ENCODE peak calls at places on chromosomes 6 and 20, in ten cellular contexts. G is endothelial cell of umbilical vein, N is neuronal stem cell, Q is H9, L is HCT116, K is mesendoderm, X is GM23248, J is IMR-90, U is H1, P is hepatocyte. Y is an unnamed sample.

GRCh38 chr6:43257746-43258145 is 14.5 kb downstream of the TTBK1 start:
- DNase-seq in G (no peak), K (no peak), J (no peak), P (no peak), X (no peak), L (no peak), N (no peak), U (no peak), Q (peak), Y (no peak)

GRCh38 chr6:110181131-110182027 is 1.2 kb downstream of the CDC40 start:
- DNase-seq in P (peak), J (peak), Q (no peak), G (peak), N (no peak), L (no peak), K (no peak), U (no peak), X (peak), Y (no peak)

GRCh38 chr6:63527658-63528514 is 44.4 kb upstream of the LOC128125822 start:
- DNase-seq in L (peak), J (peak), P (peak), K (peak), G (peak), U (no peak), X (peak), Q (no peak), N (no peak), Y (peak)

GRCh38 chr20:36144336-36144735 is 10.2 kb upstream of the EPB41L1 start:
- DNase-seq in G (peak), X (no peak), Q (no peak), J (no peak), P (no peak), N (no peak), L (no peak), K (no peak), U (no peak), Y (peak)

GRCh38 chr20:31638317-31638716 is 605 bp downstream of the COX4I2 start:
- DNase-seq in L (no peak), J (no peak), P (no peak), N (no peak), Q (no peak), K (no peak), G (no peak), X (no peak), U (no peak), Y (no peak)

GRCh38 chr6:163341671-163342070 is 72.8 kb upstream of the QKI start:
- DNase-seq in N (no peak), Q (no peak), U (no peak), P (no peak), L (no peak), J (no peak), K (peak), G (no peak), X (no peak), Y (no peak)

GRCh38 chr20:52242237-52243230 is 51.0 kb upstream of the ZFP64 start:
- DNase-seq in L (no peak), P (peak), J (peak), G (peak), K (peak), X (peak), Q (no peak), N (no peak), U (no peak), Y (peak)

GRCh38 chr20:3674995-3675900 is 6.6 kb downstream of the ADAM33 start:
- DNase-seq in N (no peak), Q (no peak), J (no peak), U (no peak), K (no peak), G (no peak), P (no peak), X (no peak), L (no peak), Y (no peak)

GRCh38 chr6:122393339-122393896 is 6.0 kb upstream of the HSF2 start:
- DNase-seq in K (peak), X (peak), P (no peak), Q (no peak), U (no peak), G (no peak), N (no peak), J (no peak), L (no peak), Y (no peak)

GRCh38 chr6:36028887-36029324 is 1.3 kb downstream of the MAPK14 start:
- DNase-seq in J (peak), X (peak), K (peak), U (no peak), G (peak), Q (no peak), P (peak), N (peak), L (no peak), Y (peak)

GRCh38 chr6:141587482-141588266 is 545.1 kb upstream of the GJE1 start:
- DNase-seq in Q (no peak), U (no peak), G (no peak), J (peak), L (no peak), N (no peak), K (peak), P (no peak), X (peak), Y (no peak)

GRCh38 chr6:115680621-115681020 is 380.1 kb downstream of the FRK start:
- DNase-seq in K (no peak), G (no peak), U (no peak), Q (no peak), X (no peak), L (no peak), N (no peak), P (no peak), J (no peak), Y (no peak)

GRCh38 chr6:32825966-32826365 is 9.2 kb upstream of the HLA-DOB start:
- DNase-seq in L (no peak), K (peak), N (no peak), G (peak), Q (no peak), X (peak), U (no peak), P (no peak), J (peak), Y (peak)

GRCh38 chr6:169678342-169678741 is 23.5 kb downstream of the WDR27 start:
- DNase-seq in P (no peak), Q (no peak), X (no peak), G (no peak), U (no peak), J (no peak), N (no peak), K (no peak), L (no peak), Y (no peak)

GRCh38 chr6:122339661-122340060 is 59.8 kb upstream of the HSF2 start:
- DNase-seq in J (no peak), L (no peak), Q (no peak), X (no peak), U (no peak), G (no peak), P (no peak), N (no peak), K (no peak), Y (no peak)

GRCh38 chr20:16106191-16106849 is 466.9 kb downstream of the KIF16B start:
- DNase-seq in L (no peak), N (no peak), K (no peak), G (no peak), X (no peak), J (no peak), U (no peak), P (no peak), Q (no peak), Y (no peak)

GRCh38 chr6:132445201-132445951 is 44.1 kb upstream of the MOXD1 start:
- DNase-seq in X (peak), Q (no peak), K (peak), L (no peak), U (no peak), P (no peak), G (no peak), N (no peak), J (peak), Y (peak)

GRCh38 chr6:166757226-166758135 is 130.4 kb upstream of the RPS6KA2 start:
- DNase-seq in Q (no peak), N (no peak), U (no peak), G (no peak), X (peak), P (peak), K (peak), J (peak), L (no peak), Y (no peak)

GRCh38 chr20:38564680-38565079 is 16.3 kb upstream of the ADIG start:
- DNase-seq in Q (no peak), J (no peak), K (no peak), U (no peak), X (no peak), N (no peak), L (no peak), P (no peak), G (no peak), Y (no peak)

GRCh38 chr20:38573381-38573780 is 7.6 kb upstream of the ADIG start:
- DNase-seq in X (no peak), U (no peak), K (no peak), Q (no peak), L (no peak), N (no peak), G (no peak), P (no peak), J (no peak), Y (no peak)

GRCh38 chr20:38566199-38566598 is 14.8 kb upstream of the ADIG start:
- DNase-seq in L (no peak), X (no peak), J (no peak), Q (no peak), U (no peak), P (no peak), N (no peak), K (no peak), G (no peak), Y (no peak)

GRCh38 chr20:38569747-38570519 is 11.1 kb upstream of the ADIG start:
- DNase-seq in X (no peak), P (no peak), U (no peak), J (no peak), G (no peak), N (no peak), L (no peak), Q (no peak), K (no peak), Y (no peak)
- H3K4me2 ChIP-seq in X (no peak), P (no peak), U (no peak), J (no peak), G (no peak), N (no peak), L (no peak), Q (no peak), K (no peak), Y (no peak)

GRCh38 chr6:15551262-15551661 is 111.6 kb downstream of the DTNBP1 start:
- DNase-seq in J (no peak), X (no peak), N (no peak), G (peak), Q (no peak), P (no peak), U (no peak), L (no peak), K (no peak), Y (no peak)

GRCh38 chr6:15553031-15553430 is 109.8 kb downstream of the DTNBP1 start:
- DNase-seq in U (no peak), K (peak), G (no peak), L (no peak), N (no peak), X (no peak), J (no peak), Q (no peak), P (no peak), Y (no peak)

GRCh38 chr6:15549371-15549770 is 113.5 kb downstream of the DTNBP1 start:
- DNase-seq in N (no peak), X (no peak), G (no peak), P (no peak), L (no peak), Q (no peak), U (no peak), K (no peak), J (no peak), Y (no peak)

GRCh38 chr6:15551798-15552197 is 111.0 kb downstream of the DTNBP1 start:
- DNase-seq in P (no peak), G (peak), U (no peak), L (no peak), N (peak), Q (no peak), J (peak), X (no peak), K (peak), Y (no peak)

DNA sequence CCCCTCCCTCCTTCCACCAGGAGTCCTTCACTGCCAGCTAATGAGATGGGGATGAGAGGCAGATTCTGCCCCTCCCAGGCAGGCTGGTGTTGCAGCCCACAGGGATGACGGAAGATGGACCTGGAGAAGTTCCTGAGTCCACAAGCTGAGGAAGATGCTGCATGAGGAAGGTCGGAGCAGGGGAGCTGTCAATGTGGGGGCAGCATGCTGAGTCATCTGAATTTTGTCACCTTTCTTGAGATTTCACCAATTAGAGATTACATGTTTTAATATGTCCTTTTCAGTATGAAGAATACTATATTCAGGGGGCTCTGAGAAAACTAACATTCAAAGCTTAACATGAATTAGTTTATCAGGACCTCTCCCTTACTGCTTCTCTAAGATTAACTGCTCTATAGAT is 112.1 kb downstream of the DTNBP1 start:
- DNase-seq in K (no peak), J (no peak), G (no peak), X (no peak), N (no peak), Q (no peak), P (no peak), U (no peak), L (no peak), Y (no peak)
- H3K4me2 ChIP-seq in K (no peak), J (no peak), G (no peak), X (no peak), N (no peak), Q (no peak), P (no peak), U (no peak), L (no peak), Y (no peak)

DNA sequence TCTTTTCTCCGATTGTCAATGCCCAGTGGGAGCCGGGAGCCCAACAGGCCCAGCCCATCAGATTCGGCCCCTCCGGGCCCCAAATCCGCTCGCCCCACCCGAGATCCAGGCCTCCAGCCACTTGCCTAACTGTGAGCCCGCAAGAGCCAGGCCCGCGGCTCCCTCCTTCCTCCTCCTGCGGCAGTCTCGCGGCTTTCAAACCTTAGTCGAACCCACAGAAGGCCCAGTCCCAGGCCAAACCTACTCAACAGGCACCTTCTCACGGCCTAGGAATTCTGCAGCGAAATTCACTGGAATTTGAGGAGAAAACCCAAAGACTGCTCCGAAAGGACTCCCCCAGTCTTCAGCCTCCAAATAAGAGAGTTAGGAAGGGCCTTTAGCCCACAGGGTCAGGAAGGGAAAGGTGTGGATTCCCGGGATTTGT is 2.8 kb upstream of the TFAP2A start:
- DNase-seq in X (no peak), G (no peak), L (no peak), Q (no peak), P (no peak), J (no peak), U (no peak), N (no peak), K (peak), Y (no peak)
- H3K4me2 ChIP-seq in X (no peak), G (no peak), L (no peak), Q (no peak), P (peak), J (no peak), U (peak), N (no peak), K (peak), Y (no peak)

GRCh38 chr6:137933696-137934095 is 66.6 kb downstream of the TNFAIP3 start:
- DNase-seq in P (no peak), G (no peak), N (no peak), K (no peak), Q (no peak), U (no peak), L (no peak), X (peak), J (peak), Y (no peak)
- H3K4me2 ChIP-seq in P (no peak), G (no peak), N (no peak), K (no peak), Q (no peak), U (no peak), L (no peak), X (no peak), J (no peak), Y (no peak)

GRCh38 chr20:35017099-35017835 is 61.6 kb downstream of the MYH7B start:
- DNase-seq in G (no peak), N (no peak), L (no peak), K (no peak), U (no peak), J (no peak), P (no peak), X (no peak), Q (no peak), Y (no peak)

GRCh38 chr20:35021063-35021462 is 65.4 kb downstream of the MYH7B start:
- DNase-seq in U (no peak), X (no peak), N (no peak), Q (no peak), P (no peak), J (no peak), L (no peak), K (no peak), G (peak), Y (no peak)

GRCh38 chr20:35015863-35016193 is 60.2 kb downstream of the MYH7B start:
- DNase-seq in K (no peak), P (no peak), Q (peak), J (no peak), G (no peak), L (no peak), N (no peak), X (no peak), U (no peak), Y (no peak)

GRCh38 chr20:35020108-35021031 is 64.7 kb downstream of the MYH7B start:
- DNase-seq in K (no peak), P (no peak), U (no peak), X (no peak), Q (no peak), G (no peak), N (no peak), L (no peak), J (no peak), Y (no peak)

GRCh38 chr20:35018578-35019371 is 63.1 kb downstream of the MYH7B start:
- DNase-seq in U (no peak), G (no peak), X (peak), Q (no peak), P (no peak), L (no peak), K (no peak), J (no peak), N (no peak), Y (no peak)
- H3K4me2 ChIP-seq in U (no peak), G (no peak), X (no peak), Q (no peak), P (no peak), L (no peak), K (no peak), J (no peak), N (no peak), Y (no peak)

GRCh38 chr20:23627501-23627900 is 10.3 kb downstream of the CST3 start:
- DNase-seq in U (no peak), X (no peak), N (no peak), P (no peak), L (no peak), J (no peak), Q (no peak), K (no peak), G (no peak), Y (no peak)

GRCh38 chr20:23630392-23630849 is 7.3 kb downstream of the CST3 start:
- DNase-seq in J (no peak), Q (no peak), U (no peak), N (no peak), L (no peak), K (no peak), P (no peak), X (no peak), G (no peak), Y (no peak)

GRCh38 chr20:23629542-23630391 is 8.0 kb downstream of the CST3 start:
- DNase-seq in X (no peak), J (no peak), Q (no peak), N (no peak), L (no peak), K (no peak), P (peak), G (peak), U (no peak), Y (no peak)

GRCh38 chr20:23628402-23629016 is 9.2 kb downstream of the CST3 start:
- DNase-seq in Q (no peak), L (no peak), N (no peak), P (peak), X (no peak), U (no peak), G (no peak), J (no peak), K (no peak), Y (no peak)

GRCh38 chr20:23629017-23629541 is 8.7 kb downstream of the CST3 start:
- DNase-seq in U (no peak), X (peak), N (no peak), K (peak), L (peak), J (peak), Q (no peak), P (peak), G (peak), Y (peak)
- H3K4me2 ChIP-seq in U (no peak), X (no peak), N (no peak), K (no peak), L (peak), J (no peak), Q (no peak), P (no peak), G (no peak), Y (peak)

GRCh38 chr20:50532231-50532630 is 22.0 kb downstream of the PTPN1 start:
- DNase-seq in X (no peak), L (no peak), Q (no peak), U (no peak), J (no peak), N (no peak), P (no peak), K (no peak), G (no peak), Y (no peak)
- H3K4me2 ChIP-seq in X (no peak), L (no peak), Q (no peak), U (no peak), J (peak), N (no peak), P (no peak), K (no peak), G (no peak), Y (no peak)

GRCh38 chr6:156984178-156984738 is 207.1 kb downstream of the ARID1B start:
- DNase-seq in P (no peak), J (no peak), L (no peak), Q (no peak), K (peak), U (no peak), G (no peak), N (no peak), X (no peak), Y (no peak)
- H3K4me2 ChIP-seq in P (no peak), J (no peak), L (peak), Q (no peak), K (no peak), U (no peak), G (no peak), N (no peak), X (no peak), Y (peak)

GRCh38 chr6:24752917-24753486 is 21.7 kb upstream of the GMNN start:
- DNase-seq in L (no peak), G (no peak), N (no peak), Q (no peak), K (no peak), J (no peak), U (no peak), P (peak), X (no peak), Y (no peak)

GRCh38 chr6:24753545-24753944 is 21.2 kb upstream of the GMNN start:
- DNase-seq in U (no peak), J (no peak), X (no peak), L (no peak), Q (no peak), N (no peak), K (no peak), G (no peak), P (no peak), Y (no peak)

GRCh38 chr6:24755284-24755683 is 19.5 kb upstream of the GMNN start:
- DNase-seq in Q (no peak), J (no peak), X (no peak), P (no peak), N (no peak), K (no peak), U (no peak), L (no peak), G (no peak), Y (peak)

GRCh38 chr6:24749292-24749691 is 25.4 kb upstream of the GMNN start:
- DNase-seq in Q (no peak), U (no peak), J (no peak), X (no peak), L (no peak), K (no peak), G (no peak), N (no peak), P (no peak), Y (no peak)

GRCh38 chr6:24752503-24752902 is 22.2 kb upstream of the GMNN start:
- DNase-seq in U (no peak), K (no peak), X (no peak), G (no peak), N (no peak), P (no peak), Q (no peak), J (no peak), L (no peak), Y (no peak)
- H3K4me2 ChIP-seq in U (no peak), K (no peak), X (no peak), G (no peak), N (no peak), P (no peak), Q (no peak), J (no peak), L (no peak), Y (no peak)